ENCODE peak calls at places on chromosome 14, in four cellular contexts. O is activated T-cell treated with anti-CD3 and anti-CD28 coated beads for 24 hours, A is HTR-8/SVneo, E is stomach. F is an unnamed sample.

GRCh38 chr14:94115068-94115591 is 4.6 kb downstream of the IFI27 start:
- DNase-seq in O (no peak), A (no peak), E (peak), F (no peak)

GRCh38 chr14:95234426-95234825 is 77.1 kb upstream of the DICER1 start:
- DNase-seq in O (no peak), A (no peak), E (no peak), F (no peak)

GRCh38 chr14:90577661-90578282 is 180.9 kb downstream of the CALM1 start:
- DNase-seq in O (no peak), A (no peak), E (no peak), F (no peak)

GRCh38 chr14:101073598-101073965 is 170.1 kb upstream of the RTL1 start:
- DNase-seq in O (no peak), A (no peak), E (no peak), F (no peak)

GRCh38 chr14:28875937-28876910 is 109.6 kb downstream of the FOXG1 start:
- DNase-seq in O (no peak), A (no peak), E (no peak), F (no peak)

GRCh38 chr14:100523536-100524025 is 63.6 kb downstream of the BEGAIN start:
- DNase-seq in O (no peak), A (no peak), E (no peak), F (no peak)

GRCh38 chr14:54364555-54365415 is 32.0 kb upstream of the CDKN3 start:
- DNase-seq in O (no peak), A (no peak), E (no peak), F (peak)

GRCh38 chr14:52267501-52268190 is at the start of gene PTGDR:
- DNase-seq in O (peak), A (no peak), E (peak), F (no peak)

GRCh38 chr14:39175445-39176262 is 600 bp downstream of the PNN start:
- DNase-seq in O (peak), A (no peak), E (no peak), F (peak)

GRCh38 chr14:79596531-79596930 is 614.8 kb downstream of the DIO2 start:
- DNase-seq in O (no peak), A (no peak), E (no peak), F (peak)

GRCh38 chr14:78440351-78440750 is 270.2 kb downstream of the NRXN3 start:
- DNase-seq in O (no peak), A (no peak), E (no peak), F (no peak)

GRCh38 chr14:95480109-95480886 is 36.2 kb downstream of the SYNE3 start:
- DNase-seq in O (peak), A (no peak), E (no peak), F (no peak)

GRCh38 chr14:23299558-23299957 is 3.1 kb downstream of the PPP1R3E start:
- DNase-seq in O (no peak), A (peak), E (no peak), F (peak)

GRCh38 chr14:55446127-55446736 is 5.8 kb upstream of the TBPL2 start:
- DNase-seq in O (peak), A (peak), E (peak), F (peak)

GRCh38 chr14:24389266-24389855 is 9.4 kb upstream of the NYNRIN start:
- DNase-seq in O (no peak), A (no peak), E (no peak), F (peak)

GRCh38 chr14:52061890-52062289 is 7.0 kb downstream of the NID2 start:
- DNase-seq in O (no peak), A (no peak), E (no peak), F (no peak)

GRCh38 chr14:71320734-71321555 is 413.7 kb downstream of the PCNX1 start:
- DNase-seq in O (peak), A (peak), E (peak), F (peak)

GRCh38 chr14:102819176-102819628 is 42.0 kb downstream of the TRAF3 start:
- DNase-seq in O (peak), A (no peak), E (peak), F (no peak)

GRCh38 chr14:101358726-101359125 is 202.6 kb upstream of the DIO3 start:
- DNase-seq in O (no peak), A (no peak), E (no peak), F (no peak)

GRCh38 chr14:88983755-88984154 is 159.3 kb downstream of the TTC8 start:
- DNase-seq in O (no peak), A (peak), E (no peak), F (peak)

GRCh38 chr14:30966415-30967363 is 58.8 kb upstream of the AP4S1 start:
- DNase-seq in O (no peak), A (no peak), E (no peak), F (peak)

GRCh38 chr14:57812000-57812399 is 53.9 kb downstream of the SLC35F4 start:
- DNase-seq in O (no peak), A (no peak), E (no peak), F (no peak)

GRCh38 chr14:55086939-55087338 is 35.5 kb downstream of the MAPK1IP1L start:
- DNase-seq in O (no peak), A (no peak), E (no peak), F (no peak)

GRCh38 chr14:95233702-95234241 is 76.4 kb upstream of the DICER1 start:
- DNase-seq in O (no peak), A (no peak), E (no peak), F (no peak)

GRCh38 chr14:65916055-65916454 is 503.5 kb downstream of the FUT8 start:
- DNase-seq in O (no peak), A (no peak), E (no peak), F (no peak)

GRCh38 chr14:50083467-50084337 is 32.7 kb downstream of the VCPKMT start:
- DNase-seq in O (peak), A (no peak), E (no peak), F (peak)

GRCh38 chr14:91390165-91390778 is 27.3 kb downstream of the CCDC88C start:
- DNase-seq in O (no peak), A (no peak), E (no peak), F (no peak)

F was measured in amniotic epithelial cell.